ENCODE peak calls at places on chromosomes 13 and 19, in four cellular contexts. Z is K562, Q is HepG2, N is GM12878. O is an unnamed sample.

GRCh38 chr13:96020155-96020575 is 33.0 kb downstream of the UGGT2 start:
- DNase-seq in Q (peak; percentile 75), Z (peak; percentile 39), N (peak; percentile 23), O (peak; percentile 56)

GRCh38 chr13:76886005-76886291 is 257 bp downstream of the KCTD12 start:
- DNase-seq in Z (no peak), N (no peak), Q (no peak), O (no peak)

GRCh38 chr13:37173214-37173613 is 67.8 kb upstream of the CSNK1A1L start:
- DNase-seq in Z (no peak), N (no peak), Q (no peak), O (no peak)

GRCh38 chr19:58538257-58539168 is 5.4 kb upstream of the TRIM28 start:
- DNase-seq in N (no peak), Z (no peak), Q (no peak), O (no peak)

GRCh38 chr19:10402441-10403038 is 802 bp downstream of the CDC37 start:
- DNase-seq in N (no peak), Q (peak; percentile 64), Z (peak; percentile 32), O (peak; percentile 76)

GRCh38 chr19:33282036-33282686 is 20.2 kb downstream of the CEBPA start:
- DNase-seq in Q (no peak), N (no peak), Z (no peak), O (no peak)

GRCh38 chr19:48676487-48676886 is 3.7 kb upstream of the NTN5 start:
- DNase-seq in Q (no peak), N (no peak), Z (no peak), O (no peak)

GRCh38 chr13:77779461-77780272 is 82.2 kb downstream of the SLAIN1 start:
- DNase-seq in Q (peak; percentile 26), Z (peak; percentile 4), N (peak; percentile 24), O (peak; percentile 36)

GRCh38 chr13:87123987-87124784 is 547.0 kb upstream of the SLITRK5 start:
- DNase-seq in Z (peak; percentile 1), N (no peak), Q (peak; percentile 10), O (no peak)

GRCh38 chr13:105345116-105345515 is 1190.3 kb downstream of the EFNB2 start:
- DNase-seq in N (no peak), Q (no peak), Z (no peak), O (no peak)

GRCh38 chr19:48284891-48285290 is 15.0 kb downstream of the ZNF114 start:
- DNase-seq in Z (no peak), Q (no peak), N (no peak), O (no peak)

GRCh38 chr13:110505594-110505993 is 55.9 kb downstream of the RAB20 start:
- DNase-seq in Q (no peak), Z (no peak), N (no peak), O (no peak)

GRCh38 chr13:23212621-23213020 is 31.8 kb downstream of the SGCG start:
- DNase-seq in N (no peak), Q (no peak), Z (no peak), O (no peak)

GRCh38 chr19:49591731-49592485 is 926 bp downstream of the PRR12 start:
- DNase-seq in N (no peak), Q (no peak), Z (peak; percentile 65), O (peak; percentile 62)

GRCh38 chr13:41054212-41054877 is 7.0 kb upstream of the WBP4 start:
- DNase-seq in N (peak; percentile 37), Q (peak; percentile 53), Z (peak; percentile 24), O (peak; percentile 41)

GRCh38 chr19:29665215-29665825 is at the start of gene PLEKHF1:
- DNase-seq in N (no peak), Z (peak; percentile 96), Q (peak; percentile 58), O (peak; percentile 98)

GRCh38 chr13:109779876-109780516 is 6.4 kb downstream of the IRS2 start:
- DNase-seq in Q (no peak), N (no peak), Z (no peak), O (peak; percentile 51)

GRCh38 chr13:110468986-110469495 is 92.5 kb downstream of the RAB20 start:
- DNase-seq in N (no peak), Z (no peak), Q (no peak), O (no peak)

GRCh38 chr19:49150106-49150943 is 4.9 kb downstream of the HRC start:
- DNase-seq in N (no peak), Q (peak; percentile 76), Z (peak; percentile 89), O (peak; percentile 95)

GRCh38 chr13:106561551-106562170 is 6.3 kb downstream of the ARGLU1 start:
- DNase-seq in Z (no peak), Q (no peak), N (peak; percentile 55), O (no peak)

GRCh38 chr19:17075860-17076538 is 422 bp downstream of the MYO9B start:
- DNase-seq in Q (no peak), N (no peak), Z (peak; percentile 48), O (no peak)

GRCh38 chr19:10836478-10837325 is 690 bp upstream of the TMED1 start:
- DNase-seq in N (no peak), Q (no peak), Z (peak; percentile 87), O (no peak)

GRCh38 chr13:46313441-46314257 is 73.4 kb downstream of the RUBCNL start:
- DNase-seq in Z (no peak), Q (no peak), N (no peak), O (no peak)

GRCh38 chr13:33321686-33322473 is 36.3 kb upstream of the STARD13 start:
- DNase-seq in Z (no peak), Q (no peak), N (no peak), O (no peak)

GRCh38 chr13:82947121-82948077 is 934.9 kb downstream of the SLITRK1 start:
- DNase-seq in Z (no peak), Q (no peak), N (no peak), O (no peak)

GRCh38 chr13:93963266-93964131 is 516.0 kb downstream of the DCT start:
- DNase-seq in Z (no peak), N (no peak), Q (peak; percentile 83), O (no peak)

GRCh38 chr19:12065100-12065538 is 588 bp downstream of the ZNF844 start:
- DNase-seq in N (no peak), Z (no peak), Q (no peak), O (no peak)

GRCh38 chr19:18768997-18769891 is 21.9 kb downstream of the COMP start:
- DNase-seq in Q (no peak), N (no peak), Z (no peak), O (no peak)

GRCh38 chr13:72889496-72889895 is 107.6 kb downstream of the PIBF1 start:
- DNase-seq in Q (no peak), N (no peak), Z (peak; percentile 8), O (no peak)

GRCh38 chr13:110816500-110816899 is 98.4 kb downstream of the ANKRD10 start:
- DNase-seq in Q (no peak), N (no peak), Z (no peak), O (no peak)

GRCh38 chr13:74767031-74767430 is 632.8 kb upstream of the KLF12 start:
- DNase-seq in Q (no peak), Z (no peak), N (no peak), O (no peak)

GRCh38 chr13:41465215-41465907 is 8.0 kb downstream of the RGCC start:
- DNase-seq in Q (no peak), Z (peak; percentile 29), N (peak; percentile 88), O (no peak)

GRCh38 chr13:103006706-103007426 is 59.4 kb downstream of the SLC10A2 start:
- DNase-seq in N (peak; percentile 74), Z (no peak), Q (no peak), O (no peak)

GRCh38 chr13:24741016-24741662 is 22.8 kb upstream of the RNF17 start:
- DNase-seq in Z (peak; percentile 51), Q (peak; percentile 10), N (no peak), O (no peak)

GRCh38 chr13:24742986-24743385 is 21.0 kb upstream of the RNF17 start:
- DNase-seq in Z (no peak), N (no peak), Q (no peak), O (no peak)

GRCh38 chr13:24741791-24742190 is 22.2 kb upstream of the RNF17 start:
- DNase-seq in Q (no peak), Z (no peak), N (no peak), O (no peak)

GRCh38 chr13:24744247-24744646 is 19.7 kb upstream of the RNF17 start:
- DNase-seq in N (no peak), Q (no peak), Z (no peak), O (no peak)

GRCh38 chr13:24742294-24742693 is 21.7 kb upstream of the RNF17 start:
- DNase-seq in N (no peak), Z (no peak), Q (no peak), O (no peak)
- TF ChIP-seq YY1 in N (no peak), Z (no peak), Q (no peak), O (no peak)

GRCh38 chr19:3852614-3853254 is 16.1 kb downstream of the ZFR2 start:
- DNase-seq in N (no peak), Q (peak; percentile 31), Z (peak; percentile 63), O (no peak)

GRCh38 chr19:3855321-3855720 is 13.5 kb downstream of the ZFR2 start:
- DNase-seq in N (no peak), Q (peak; percentile 76), Z (no peak), O (no peak)

GRCh38 chr19:3860499-3860898 is 8.3 kb downstream of the ZFR2 start:
- DNase-seq in N (no peak), Z (no peak), Q (no peak), O (no peak)

GRCh38 chr19:3852177-3852511 is 16.7 kb downstream of the ZFR2 start:
- DNase-seq in Q (no peak), N (no peak), Z (no peak), O (no peak)

GRCh38 chr19:3857449-3858003 is 11.3 kb downstream of the ZFR2 start:
- DNase-seq in Z (no peak), Q (no peak), N (no peak), O (no peak)
- TF ChIP-seq FOXM1 in Z (no peak), Q (no peak), N (no peak), O (no peak)

GRCh38 chr19:34713262-34713637 is 20.8 kb upstream of the ZNF181 start:
- DNase-seq in Q (no peak), N (no peak), Z (no peak), O (no peak)

GRCh38 chr19:34707661-34708060 is 26.4 kb upstream of the ZNF181 start:
- DNase-seq in Z (no peak), N (no peak), Q (no peak), O (no peak)

GRCh38 chr19:34711890-34712289 is 22.2 kb upstream of the ZNF181 start:
- DNase-seq in Z (no peak), Q (no peak), N (no peak), O (no peak)

GRCh38 chr19:34715357-34715756 is 18.7 kb upstream of the ZNF181 start:
- DNase-seq in N (no peak), Z (no peak), Q (no peak), O (no peak)

GRCh38 chr19:34712606-34713261 is 21.3 kb upstream of the ZNF181 start:
- DNase-seq in Z (peak; percentile 64), Q (peak; percentile 82), N (peak; percentile 23), O (peak; percentile 55)
- H3K4me1 ChIP-seq in Z (no peaks in the 10 kb centered on the region), Q (no peaks in the 10 kb centered on the region), N (no peaks in the 10 kb centered on the region), O (no peaks in the 10 kb centered on the region)

DNA sequence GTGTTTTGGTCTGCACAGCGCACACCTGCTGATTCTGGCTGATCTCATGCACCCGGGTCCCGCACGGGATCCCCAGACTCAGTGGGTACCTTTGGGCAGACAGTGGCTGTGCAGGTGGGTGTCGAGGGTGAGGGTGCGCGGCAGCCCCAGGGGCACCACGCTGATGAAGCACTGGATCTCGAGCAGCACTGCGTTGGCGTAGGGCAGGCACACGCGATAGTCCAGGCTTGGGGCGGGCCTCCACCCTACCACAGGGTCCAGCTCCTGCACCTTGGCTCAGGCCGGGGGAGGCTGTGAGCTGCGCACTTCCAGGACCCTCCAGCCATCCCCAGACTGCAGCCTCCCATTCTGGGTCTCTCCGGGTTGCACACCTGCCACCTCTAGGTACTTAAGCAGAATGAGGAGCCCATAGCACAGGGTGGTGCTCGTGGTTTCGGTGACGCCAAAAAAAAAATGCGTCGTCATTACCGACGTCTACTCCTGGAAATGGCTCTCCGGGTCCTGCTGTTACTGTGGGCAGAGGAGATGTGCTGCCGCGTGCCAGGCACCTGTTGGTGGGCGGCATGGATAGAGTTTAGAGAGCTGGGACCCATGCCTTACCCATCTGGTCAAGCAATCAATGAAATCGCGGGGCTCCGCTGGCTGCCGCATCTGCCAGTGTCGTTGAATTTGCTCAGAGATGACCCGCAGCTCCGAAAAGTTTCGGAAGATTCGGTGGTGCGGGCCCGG is 10.5 kb downstream of the EGLN2 start:
- DNase-seq in N (no peak), Z (no peak), Q (no peak), O (no peak)
- TF ChIP-seq YY1 in N (no peak), Z (no peak), Q (no peak), O (no peak)